ENCODE peak calls at places on chromosomes 2 and 18, in five cellular contexts. T is body of pancreas, U is astrocyte, H is esophagus squamous epithelium, Q is tibial artery. Z is an unnamed sample.

GRCh38 chr18:46915800-46916550 is 1.3 kb downstream of the PIAS2 start:
- DNase-seq in U (no peak), Q (no peak), H (no peak), T (no peak), Z (no peak)

GRCh38 chr18:9575558-9575957 is 38.8 kb downstream of the PPP4R1 start:
- DNase-seq in U (peak; percentile 91), H (no peak), T (peak; percentile 93), Q (peak; percentile 83), Z (peak; percentile 87)

GRCh38 chr2:190979906-190980629 is 33.9 kb downstream of the STAT1 start:
- DNase-seq in H (peak; percentile 19), T (peak; percentile 60), U (peak; percentile 70), Q (peak; percentile 78), Z (peak; percentile 52)

GRCh38 chr2:165674780-165675179 is 119.3 kb downstream of the GALNT3 start:
- DNase-seq in Q (no peak), U (no peak), T (peak; percentile 25), H (no peak), Z (no peak)

GRCh38 chr2:215003001-215003400 is 135.4 kb downstream of the ABCA12 start:
- DNase-seq in H (no peak), U (peak; percentile 21), Q (no peak), T (no peak), Z (no peak)

GRCh38 chr2:215831296-215831913 is 181.9 kb downstream of the MREG start:
- DNase-seq in H (no peak), U (peak; percentile 56), T (no peak), Q (no peak), Z (no peak)

GRCh38 chr2:167943877-167944276 is 303.5 kb downstream of the STK39 start:
- DNase-seq in T (no peak), Q (no peak), U (peak; percentile 61), H (no peak), Z (no peak)

GRCh38 chr18:62760403-62760734 is 45.0 kb downstream of the PHLPP1 start:
- DNase-seq in H (no peak), T (no peak), Q (no peak), U (peak; percentile 66), Z (no peak)

GRCh38 chr18:33470229-33470628 is 29.7 kb upstream of the CCDC178 start:
- DNase-seq in Q (no peak), U (peak; percentile 89), T (no peak), H (no peak), Z (no peak)

GRCh38 chr2:158963036-158963435 is 5.4 kb upstream of the TANC1 start:
- DNase-seq in H (no peak), Q (no peak), U (no peak), T (no peak), Z (no peak)

GRCh38 chr2:23235292-23235691 is 149.7 kb upstream of the KLHL29 start:
- DNase-seq in H (no peak), Q (no peak), T (no peak), U (no peak), Z (no peak)

GRCh38 chr2:26169681-26170414 is 3.0 kb upstream of the GAREM2 start:
- DNase-seq in U (no peak), Q (peak; percentile 9), T (no peak), H (no peak), Z (no peak)

GRCh38 chr2:237210763-237211162 is 125.1 kb downstream of the COPS8 start:
- DNase-seq in Q (no peak), H (no peak), U (no peak), T (no peak), Z (no peak)

GRCh38 chr2:16650287-16651249 is 15.1 kb downstream of the CYRIA start:
- DNase-seq in Q (no peak), U (peak; percentile 76), T (no peak), H (no peak), Z (no peak)

GRCh38 chr2:30232027-30232800 is 880 bp downstream of the LBH start:
- DNase-seq in T (peak; percentile 27), H (no peak), U (no peak), Q (peak; percentile 79), Z (peak; percentile 91)

GRCh38 chr2:196233033-196233807 is 61.8 kb upstream of the STK17B start:
- DNase-seq in Q (no peak), H (no peak), U (peak; percentile 84), T (peak; percentile 73), Z (peak; percentile 58)

GRCh38 chr18:66682855-66683322 is 79.0 kb upstream of the CDH19 start:
- DNase-seq in Q (no peak), H (no peak), T (no peak), U (peak; percentile 10), Z (no peak)

GRCh38 chr2:97763176-97763845 is 49.9 kb downstream of the ZAP70 start:
- DNase-seq in Q (no peak), H (no peak), T (no peak), U (no peak), Z (no peak)

GRCh38 chr2:187698374-187699110 is 144.3 kb upstream of the TFPI start:
- DNase-seq in T (no peak), Q (no peak), U (peak; percentile 87), H (no peak), Z (no peak)

GRCh38 chr2:99880148-99880983 is 262.0 kb downstream of the AFF3 start:
- DNase-seq in U (peak; percentile 95), T (no peak), Q (no peak), H (no peak), Z (no peak)

GRCh38 chr2:105744091-105744908 is 412 bp upstream of the NCK2 start:
- DNase-seq in T (peak; percentile 68), U (no peak), H (no peak), Q (peak; percentile 72), Z (peak; percentile 79)

GRCh38 chr2:127076290-127076689 is 30.7 kb downstream of the BIN1 start:
- DNase-seq in U (no peak), Q (no peak), T (no peak), H (no peak), Z (no peak)

GRCh38 chr18:23340661-23341060 is 112.4 kb upstream of the RIOK3 start:
- DNase-seq in U (no peak), H (no peak), T (no peak), Q (no peak), Z (no peak)

GRCh38 chr2:226959418-226959817 is 123.6 kb downstream of the RHBDD1 start:
- DNase-seq in H (no peak), T (no peak), U (no peak), Q (no peak), Z (no peak)

GRCh38 chr2:218567797-218568189 is 358 bp downstream of the USP37 start:
- DNase-seq in U (peak; percentile 3), Q (no peak), T (no peak), H (peak; percentile 51), Z (no peak)
- H3K4me1 ChIP-seq in U (peaks cover 9% of the 10 kb centered on the region), Q (peaks cover 35% of the 10 kb centered on the region), T (peaks cover 28% of the 10 kb centered on the region), H (peaks cover 64% of the 10 kb centered on the region), Z (peaks cover 30% of the 10 kb centered on the region)

GRCh38 chr2:63843791-63844190 is 2.1 kb downstream of the UGP2 start:
- DNase-seq in H (no peak), Q (no peak), T (no peak), U (no peak), Z (no peak)

GRCh38 chr2:63846487-63846886 is 4.8 kb downstream of the UGP2 start:
- DNase-seq in Q (no peak), H (no peak), T (no peak), U (no peak), Z (no peak)

GRCh38 chr2:63843093-63843492 is 1.4 kb downstream of the UGP2 start:
- DNase-seq in Q (no peak), H (no peak), U (no peak), T (no peak), Z (no peak)

GRCh38 chr2:63844616-63845015 is 2.9 kb downstream of the UGP2 start:
- DNase-seq in T (no peak), Q (no peak), H (no peak), U (no peak), Z (no peak)

GRCh38 chr2:63845866-63846265 is 4.2 kb downstream of the UGP2 start:
- DNase-seq in U (no peak), Q (no peak), T (no peak), H (no peak), Z (no peak)
- H3K4me1 ChIP-seq in U (peaks cover 20% of the 10 kb centered on the region), Q (peaks cover 45% of the 10 kb centered on the region), T (peaks cover 39% of the 10 kb centered on the region), H (peaks cover 81% of the 10 kb centered on the region), Z (peaks cover 31% of the 10 kb centered on the region)

GRCh38 chr2:207126724-207127314 is 38.9 kb downstream of the KLF7 start:
- DNase-seq in H (no peak), U (no peak), Q (no peak), T (no peak), Z (no peak)
- H3K4me1 ChIP-seq in H (peaks cover 38% of the 10 kb centered on the region), U (peaks cover 39% of the 10 kb centered on the region), Q (peaks cover 23% of the 10 kb centered on the region), T (peaks cover 20% of the 10 kb centered on the region), Z (no peaks in the 10 kb centered on the region)

GRCh38 chr2:233034-233433 is 30.8 kb downstream of the SH3YL1 start:
- DNase-seq in H (no peak), T (no peak), U (no peak), Q (no peak), Z (no peak)

GRCh38 chr2:238471-239268 is 25.2 kb downstream of the SH3YL1 start:
- DNase-seq in U (no peak), H (no peak), Q (no peak), T (no peak), Z (no peak)

GRCh38 chr2:234421-234820 is 29.4 kb downstream of the SH3YL1 start:
- DNase-seq in Q (no peak), H (no peak), T (no peak), U (no peak), Z (no peak)

GRCh38 chr2:236993-237539 is 26.8 kb downstream of the SH3YL1 start:
- DNase-seq in U (no peak), Q (no peak), T (no peak), H (no peak), Z (no peak)

DNA sequence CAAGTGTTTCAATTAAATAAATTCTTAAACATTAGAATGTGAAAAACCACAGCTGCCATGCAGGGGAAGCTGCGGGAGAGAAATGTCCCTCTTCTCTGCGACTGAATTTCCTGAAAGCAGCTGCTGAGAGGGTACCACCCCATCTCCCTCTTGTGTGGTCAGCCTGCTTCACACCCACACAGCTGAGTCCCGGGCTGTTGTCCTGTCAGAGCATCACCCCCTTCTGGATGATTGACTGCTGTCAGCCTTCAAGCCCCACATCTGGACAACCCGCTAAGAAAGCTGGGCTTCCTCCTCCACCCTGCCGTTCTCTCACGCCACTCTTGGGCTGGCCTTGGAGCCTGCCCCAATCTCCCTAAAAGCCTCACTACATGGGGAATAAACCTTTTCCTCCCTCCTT is 26.0 kb downstream of the SH3YL1 start:
- DNase-seq in H (no peak), T (no peak), U (no peak), Q (no peak), Z (no peak)
- H3K4me1 ChIP-seq in H (no peaks in the 10 kb centered on the region), T (peaks cover 7% of the 10 kb centered on the region), U (no peaks in the 10 kb centered on the region), Q (no peaks in the 10 kb centered on the region), Z (no peaks in the 10 kb centered on the region)

DNA sequence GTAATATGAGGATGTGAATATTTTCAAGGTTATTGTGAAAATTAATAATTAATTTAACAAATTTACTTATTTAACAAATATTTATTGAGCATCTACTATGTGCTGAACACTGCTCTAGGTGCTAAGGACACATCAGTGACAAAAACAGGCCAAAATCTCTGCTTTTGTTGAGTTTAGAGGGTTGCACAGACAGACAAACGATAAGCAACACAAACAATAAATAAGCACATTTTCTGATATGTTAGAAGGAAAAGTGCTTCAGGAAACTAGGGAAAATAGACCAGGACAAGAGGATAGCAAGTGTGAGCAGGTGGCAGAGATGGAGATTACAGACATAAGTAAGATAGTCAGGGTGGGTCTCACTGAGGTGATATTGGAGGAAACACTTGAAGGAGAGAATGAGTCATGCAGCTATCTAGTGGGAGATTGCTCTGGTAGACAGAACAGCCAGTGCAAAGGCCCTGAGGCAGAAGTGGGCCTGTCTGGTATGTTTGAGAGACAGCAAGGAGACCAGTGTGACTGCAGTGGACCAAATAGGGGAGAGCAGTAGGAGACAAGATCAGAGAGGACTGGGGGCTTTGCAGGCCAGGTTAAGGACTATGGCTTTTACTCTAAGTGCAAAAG is 38.3 kb downstream of the SFXN5 start:
- DNase-seq in Q (no peak), T (no peak), U (no peak), H (no peak), Z (no peak)
- H3K4me1 ChIP-seq in Q (no peaks in the 10 kb centered on the region), T (peaks cover 19% of the 10 kb centered on the region), U (no peaks in the 10 kb centered on the region), H (no peaks in the 10 kb centered on the region), Z (no peaks in the 10 kb centered on the region)

Z was measured in Peyer's patch.